ENCODE peak calls at places on chromosomes 5 and 9, in six cellular contexts. I is choroid plexus epithelial cell; X is mammary epithelial cell; Z is psoas muscle; T is bronchial epithelial cell; P is CD8-positive, alpha-beta T cell. V is an unnamed sample.

GRCh38 chr5:140801494-140801841 is 611 bp downstream of the PCDHA3 start:
- DNase-seq in I (peak), X (no peak), Z (no peak), T (no peak), P (no peak), V (no peak)

GRCh38 chr5:87909382-87909781 is 359.3 kb downstream of the TMEM161B start:
- DNase-seq in I (no peak), X (no peak), Z (no peak), T (no peak), P (no peak), V (no peak)

GRCh38 chr5:33120671-33121070 is 320.1 kb upstream of the TARS1 start:
- DNase-seq in I (peak), X (no peak), Z (no peak), T (no peak), P (no peak), V (peak)

GRCh38 chr9:35258665-35259474 is 97.1 kb downstream of the UNC13B start:
- DNase-seq in I (peak), X (peak), Z (peak), T (peak), P (peak), V (peak)

GRCh38 chr5:154421868-154422267 is 23.9 kb upstream of the SAP30L start:
- DNase-seq in I (peak), X (no peak), Z (no peak), T (no peak), P (no peak), V (no peak)

GRCh38 chr9:108083160-108083559 is 593.6 kb upstream of the KLF4 start:
- DNase-seq in I (no peak), X (no peak), Z (no peak), T (no peak), P (no peak), V (no peak)

GRCh38 chr9:133375724-133376654 is at the start of the genes STKLD1 and SURF4:
- DNase-seq in I (peak), X (peak), Z (peak), T (peak), P (peak), V (peak)

GRCh38 chr9:4038182-4038723 is 261.6 kb downstream of the GLIS3 start:
- DNase-seq in I (peak), X (peak), Z (no peak), T (peak), P (no peak), V (no peak)

GRCh38 chr5:128498844-128499455 is 39.1 kb downstream of the FBN2 start:
- DNase-seq in I (peak), X (peak), Z (no peak), T (peak), P (no peak), V (peak)

GRCh38 chr5:102590467-102590866 is 91.7 kb upstream of the SLCO6A1 start:
- DNase-seq in I (no peak), X (peak), Z (no peak), T (peak), P (no peak), V (no peak)

GRCh38 chr5:108125771-108126511 is 256.0 kb downstream of the FBXL17 start:
- DNase-seq in I (no peak), X (no peak), Z (no peak), T (no peak), P (no peak), V (no peak)

GRCh38 chr5:134533115-134533815 is 7.8 kb downstream of the JADE2 start:
- DNase-seq in I (peak), X (no peak), Z (peak), T (no peak), P (no peak), V (peak)

GRCh38 chr5:143641549-143641955 is 170.4 kb upstream of the HMHB1 start:
- DNase-seq in I (peak), X (no peak), Z (no peak), T (no peak), P (no peak), V (peak)

DNA sequence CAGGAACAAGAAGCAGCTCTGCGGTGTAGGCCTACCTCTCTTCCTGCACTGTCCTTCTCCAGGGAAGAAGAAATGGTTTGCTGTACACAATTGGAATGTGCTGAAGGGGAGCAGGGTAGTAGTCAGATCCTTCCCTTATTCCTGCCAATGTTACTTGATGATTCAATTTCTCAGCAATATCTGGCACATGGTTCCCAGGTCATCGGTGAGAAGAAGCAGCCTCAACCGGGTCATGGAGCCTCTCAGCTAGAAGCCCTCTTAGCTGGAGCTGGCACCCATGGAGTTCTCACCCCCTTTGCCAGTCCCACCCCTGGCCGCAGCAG is 36.9 kb downstream of the ACTBL2 start:
- DNase-seq in I (no peak), X (no peak), Z (no peak), T (no peak), P (no peak), V (peak)
- H3K4me3 ChIP-seq in I (no peak), X (no peak), Z (no peak), T (no peak), P (no peak), V (no peak)

DNA sequence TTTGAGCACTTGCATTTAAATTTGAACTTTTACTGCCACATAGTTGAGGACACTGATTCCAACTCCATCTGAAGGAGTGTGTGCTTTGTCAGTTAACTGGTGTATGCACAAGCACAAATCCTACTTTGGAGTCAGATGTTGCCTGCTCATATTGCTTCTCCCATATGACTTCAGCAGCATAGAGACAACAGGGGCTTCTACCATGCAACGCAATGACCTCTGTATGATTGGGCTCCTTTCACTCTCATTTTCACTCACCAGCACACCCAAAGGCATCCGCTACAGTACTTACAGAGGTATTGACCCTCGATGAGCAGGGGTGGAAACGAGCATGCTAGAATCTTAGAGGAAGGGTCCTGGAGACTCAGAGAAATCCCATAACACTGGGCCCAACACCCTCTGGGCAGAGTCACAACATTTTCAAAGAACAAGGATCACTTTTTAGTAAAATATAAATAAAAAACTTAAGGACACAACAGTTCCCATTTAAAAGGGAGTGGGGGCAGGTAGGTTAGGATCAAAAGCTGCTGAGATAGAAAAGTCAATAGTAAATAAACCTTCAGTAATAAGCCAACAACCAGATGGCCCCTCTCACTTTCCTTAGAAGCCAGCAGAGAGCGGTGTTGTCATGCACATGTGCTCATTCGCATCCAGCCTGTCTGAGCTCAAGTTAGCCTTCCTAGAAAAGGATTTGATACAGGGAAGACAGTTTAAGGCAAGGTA is 203.8 kb downstream of the SNCAIP start:
- DNase-seq in I (peak), X (peak), Z (no peak), T (peak), P (no peak), V (peak)
- TF ChIP-seq CTCF in I (peak), X (peak), Z (peak), T (peak), P (no peak), V (peak)

GRCh38 chr5:93422652-93423332 is 158.2 kb downstream of the NR2F1-AS1 start:
- DNase-seq in I (no peak), X (no peak), Z (no peak), T (no peak), P (no peak), V (no peak)

GRCh38 chr5:93425102-93425501 is 155.9 kb downstream of the NR2F1-AS1 start:
- DNase-seq in I (no peak), X (no peak), Z (no peak), T (no peak), P (no peak), V (no peak)

GRCh38 chr5:93423333-93423714 is 157.7 kb downstream of the NR2F1-AS1 start:
- DNase-seq in I (no peak), X (no peak), Z (no peak), T (no peak), P (no peak), V (no peak)

GRCh38 chr5:93421498-93421897 is 159.5 kb downstream of the NR2F1-AS1 start:
- DNase-seq in I (no peak), X (no peak), Z (no peak), T (no peak), P (no peak), V (no peak)

DNA sequence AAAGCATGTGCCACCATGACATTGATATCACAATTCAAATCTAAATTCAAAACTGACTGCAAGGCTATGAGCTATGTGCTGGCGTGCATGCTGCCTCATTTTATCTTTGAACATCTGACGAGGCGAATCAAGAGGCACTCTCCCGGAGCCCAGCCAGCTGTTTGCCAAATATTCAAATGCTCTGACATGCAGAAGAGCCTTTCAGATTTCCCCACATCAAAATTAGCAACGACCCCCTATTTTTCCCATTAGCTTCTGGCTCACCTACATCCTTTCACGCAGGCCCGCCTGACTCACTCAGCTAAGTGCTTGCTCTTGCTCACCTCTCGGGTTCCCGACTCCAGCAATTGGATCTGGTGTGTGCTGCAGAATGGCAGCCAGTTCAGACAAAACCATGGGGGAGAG is 159.0 kb downstream of the NR2F1-AS1 start:
- DNase-seq in I (no peak), X (no peak), Z (no peak), T (no peak), P (no peak), V (no peak)
- H3K4me3 ChIP-seq in I (no peak), X (no peak), Z (peak), T (no peak), P (no peak), V (no peak)

GRCh38 chr5:139245637-139246335 is 47.6 kb upstream of the SIL1 start:
- DNase-seq in I (peak), X (no peak), Z (no peak), T (peak), P (no peak), V (peak)
- TF ChIP-seq CTCF in I (no peak), X (no peak), Z (no peak), T (no peak), P (no peak), V (no peak)

GRCh38 chr9:98303556-98304125 is 48.2 kb upstream of the TBC1D2 start:
- DNase-seq in I (no peak), X (no peak), Z (no peak), T (no peak), P (no peak), V (no peak)

GRCh38 chr9:98300611-98301010 is 45.2 kb upstream of the TBC1D2 start:
- DNase-seq in I (no peak), X (no peak), Z (no peak), T (no peak), P (no peak), V (no peak)

GRCh38 chr9:98304381-98304780 is 48.9 kb upstream of the TBC1D2 start:
- DNase-seq in I (no peak), X (no peak), Z (no peak), T (no peak), P (no peak), V (no peak)

GRCh38 chr9:98302150-98302549 is 46.7 kb upstream of the TBC1D2 start:
- DNase-seq in I (no peak), X (no peak), Z (no peak), T (no peak), P (no peak), V (no peak)

DNA sequence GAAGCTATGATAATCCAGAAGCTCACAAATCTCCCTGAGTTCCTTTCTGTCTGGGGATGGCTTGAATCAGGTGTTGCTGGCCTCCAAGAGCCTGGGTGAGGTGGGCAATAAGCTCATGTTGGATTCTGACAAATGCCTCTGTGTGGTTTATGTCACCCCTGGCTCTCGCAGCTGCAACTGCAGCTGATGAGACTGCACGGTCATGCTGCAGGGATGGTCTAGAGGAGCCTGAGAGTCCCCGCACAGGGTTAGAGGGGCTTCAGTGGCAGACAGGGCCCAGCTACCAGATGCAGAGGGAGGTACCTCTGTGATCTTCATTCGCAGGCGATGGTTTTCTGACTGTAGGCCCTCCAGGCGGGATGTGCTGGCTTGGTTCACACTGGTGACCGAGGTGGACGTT is 47.5 kb upstream of the TBC1D2 start:
- DNase-seq in I (no peak), X (no peak), Z (no peak), T (no peak), P (no peak), V (no peak)
- H3K4me3 ChIP-seq in I (no peak), X (no peak), Z (no peak), T (no peak), P (no peak), V (no peak)

GRCh38 chr9:93992830-93993229 is 37.7 kb upstream of the BARX1 start:
- DNase-seq in I (no peak), X (no peak), Z (no peak), T (no peak), P (no peak), V (no peak)

GRCh38 chr9:94002316-94003140 is 47.4 kb upstream of the BARX1 start:
- DNase-seq in I (peak), X (peak), Z (no peak), T (peak), P (no peak), V (no peak)

GRCh38 chr9:93996367-93996766 is 41.2 kb upstream of the BARX1 start:
- DNase-seq in I (no peak), X (no peak), Z (no peak), T (no peak), P (no peak), V (no peak)

GRCh38 chr9:93994132-93994531 is 39.0 kb upstream of the BARX1 start:
- DNase-seq in I (no peak), X (no peak), Z (no peak), T (no peak), P (no peak), V (no peak)

DNA sequence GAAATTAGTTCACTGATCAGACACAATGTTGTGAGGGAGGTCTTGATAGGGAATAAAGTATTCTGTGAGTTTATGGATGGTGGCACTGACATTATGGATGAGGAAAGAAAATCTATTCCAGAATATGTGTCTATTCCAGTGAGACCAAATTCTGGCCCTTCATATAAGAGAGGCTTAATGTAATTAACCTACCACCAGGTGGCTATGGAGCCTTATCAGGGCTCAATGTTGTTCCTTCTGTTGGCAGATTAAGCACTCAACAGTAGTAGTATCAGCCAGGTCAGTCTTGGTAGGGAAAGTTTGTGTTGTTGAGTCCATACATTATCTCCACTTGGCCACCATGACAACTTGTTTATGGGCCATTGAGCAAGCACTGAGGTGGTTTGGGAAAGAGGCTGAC is 41.7 kb upstream of the BARX1 start:
- DNase-seq in I (peak), X (no peak), Z (no peak), T (peak), P (no peak), V (no peak)
- TF ChIP-seq CTCF in I (peak), X (peak), Z (no peak), T (peak), P (no peak), V (no peak)

GRCh38 chr5:112554089-112554977 is 135.3 kb upstream of the EPB41L4A start:
- DNase-seq in I (no peak), X (no peak), Z (no peak), T (no peak), P (no peak), V (peak)
- H3K4me3 ChIP-seq in I (no peak), X (no peak), Z (no peak), T (no peak), P (no peak), V (peak)

DNA sequence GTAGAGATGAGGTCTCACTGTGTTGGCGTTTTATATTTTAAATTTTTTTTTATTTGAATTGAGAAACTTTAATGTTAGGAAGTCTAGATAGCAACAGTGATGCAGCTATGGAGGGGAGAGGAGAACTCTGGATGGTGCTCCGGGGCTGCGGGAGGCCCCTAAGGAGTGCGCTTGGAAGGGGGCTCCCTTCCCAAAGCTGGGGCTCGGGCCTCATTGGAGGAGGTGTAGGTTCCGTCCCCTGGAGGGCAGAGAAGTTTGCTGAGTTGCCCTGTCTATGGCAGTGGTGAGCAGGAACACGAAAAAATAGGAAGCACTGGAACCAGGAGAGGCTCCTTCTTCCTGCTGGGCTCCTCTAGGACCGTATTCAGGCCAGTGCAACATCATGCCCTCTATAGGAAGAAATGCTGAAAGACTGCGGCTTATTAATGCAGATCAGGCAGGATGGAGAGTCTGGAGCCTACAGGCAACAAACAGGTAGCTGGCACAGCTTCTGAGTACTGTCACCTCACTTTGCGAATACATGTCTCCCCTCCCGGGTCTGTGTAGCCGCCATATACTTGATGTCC is 16.1 kb downstream of the AHRR start:
- DNase-seq in I (peak), X (peak), Z (no peak), T (peak), P (no peak), V (peak)
- TF ChIP-seq CTCF in I (peak), X (peak), Z (no peak), T (peak), P (no peak), V (peak)

V was measured in osteoblast.